ENCODE peak calls at places on chromosomes 6 and 20, in five cellular contexts. One of them, this sample, is unnamed.

GRCh38 chr6:24916496-24916895 is 19.3 kb downstream of the RIPOR2 start:
- DNase-seq in D341Med: no peak
- DNase-seq in T-helper 9 cell: no peak
- DNase-seq in NCI-H774: no peak
- DNase-seq in cerebellar cortex: no peak
- DNase-seq in this sample: no peak

GRCh38 chr6:7431241-7431593 is 41.6 kb downstream of the RIOK1 start:
- DNase-seq in cerebellar cortex: no peak
- DNase-seq in T-helper 9 cell: no peak
- DNase-seq in NCI-H774: no peak
- DNase-seq in D341Med: no peak
- DNase-seq in this sample: no peak

GRCh38 chr20:20399705-20400104 is 31.8 kb downstream of the INSM1 start:
- DNase-seq in T-helper 9 cell: no peak
- DNase-seq in NCI-H774: no peak
- DNase-seq in cerebellar cortex: no peak
- DNase-seq in D341Med: no peak
- DNase-seq in this sample: no peak

GRCh38 chr20:42352096-42352495 is 733.9 kb upstream of the CHD6 start:
- DNase-seq in T-helper 9 cell: no peak
- DNase-seq in NCI-H774: no peak
- DNase-seq in cerebellar cortex: no peak
- DNase-seq in D341Med: no peak
- DNase-seq in this sample: no peak

GRCh38 chr6:32255212-32256153 is 31.6 kb upstream of the NOTCH4 start:
- DNase-seq in T-helper 9 cell: peak; percentile 27
- DNase-seq in NCI-H774: no peak
- DNase-seq in D341Med: peak; percentile 70
- DNase-seq in cerebellar cortex: peak; percentile 49
- DNase-seq in this sample: no peak

GRCh38 chr20:6081236-6081635 is 27.4 kb upstream of the LRRN4 start:
- DNase-seq in cerebellar cortex: no peak
- DNase-seq in NCI-H774: no peak
- DNase-seq in D341Med: no peak
- DNase-seq in T-helper 9 cell: no peak
- DNase-seq in this sample: no peak

GRCh38 chr6:110097443-110097842 is 82.0 kb downstream of the WASF1 start:
- DNase-seq in D341Med: no peak
- DNase-seq in T-helper 9 cell: no peak
- DNase-seq in cerebellar cortex: no peak
- DNase-seq in NCI-H774: no peak
- DNase-seq in this sample: no peak

GRCh38 chr6:130827247-130828149 is at the start of gene SMLR1:
- DNase-seq in cerebellar cortex: no peak
- DNase-seq in NCI-H774: no peak
- DNase-seq in T-helper 9 cell: no peak
- DNase-seq in D341Med: no peak
- DNase-seq in this sample: no peak